ENCODE peak calls at places on chromosomes 13 and 19, in nine cellular contexts. A, N, X, G, K, E, D, Q and B are unnamed samples.

GRCh38 chr13:92224825-92225224 is 826.4 kb downstream of the GPC5 start:
- DNase-seq in A (no peak), N (no peak), X (no peak), G (no peak), K (no peak), E (no peak), D (no peak), Q (no peak), B (no peak)

GRCh38 chr13:27168086-27168485 is 3.5 kb downstream of the USP12 start:
- DNase-seq in A (no peak), N (no peak), X (no peak), G (peak; percentile 40), K (no peak), E (no peak), D (no peak), Q (peak; percentile 54), B (no peak)

GRCh38 chr13:41900918-41901317 is 60.0 kb downstream of the VWA8 start:
- DNase-seq in A (no peak), N (no peak), X (no peak), G (no peak), K (no peak), E (no peak), D (no peak), Q (no peak), B (no peak)

GRCh38 chr13:87356314-87356713 is 314.9 kb upstream of the SLITRK5 start:
- DNase-seq in A (no peak), N (no peak), X (peak; percentile 67), G (no peak), K (no peak), E (no peak), D (no peak), Q (no peak), B (no peak)

GRCh38 chr13:99004931-99005330 is 27.1 kb upstream of the DOCK9 start:
- DNase-seq in A (no peak), N (no peak), X (no peak), G (no peak), K (no peak), E (no peak), D (no peak), Q (no peak), B (no peak)

GRCh38 chr19:19562665-19563347 is 24.7 kb downstream of the CILP2 start:
- DNase-seq in A (no peak), N (no peak), X (no peak), G (no peak), K (peak; percentile 30), E (peak; percentile 22), D (no peak), Q (no peak), B (no peak)

GRCh38 chr19:35236638-35237400 is 8.3 kb upstream of the FAM187B start:
- DNase-seq in A (no peak), N (no peak), X (no peak), G (no peak), K (peak; percentile 67), E (no peak), D (no peak), Q (no peak), B (no peak)

GRCh38 chr19:1112254-1113208 is 8.7 kb downstream of the GPX4 start:
- DNase-seq in A (no peak), N (no peak), X (peak; percentile 85), G (peak; percentile 72), K (peak; percentile 54), E (no peak), D (no peak), Q (peak; percentile 81), B (no peak)

GRCh38 chr19:18220632-18221275 is 5.5 kb downstream of the PDE4C start:
- DNase-seq in A (no peak), N (no peak), X (no peak), G (no peak), K (peak; percentile 81), E (no peak), D (no peak), Q (no peak), B (no peak)

GRCh38 chr19:46060012-46060411 is 19.2 kb upstream of the IGFL4 start:
- DNase-seq in A (no peak), N (no peak), X (no peak), G (no peak), K (no peak), E (no peak), D (no peak), Q (no peak), B (no peak)

GRCh38 chr13:75357576-75358295 is 124.2 kb downstream of the TBC1D4 start:
- DNase-seq in A (no peak), N (peak; percentile 81), X (peak; percentile 58), G (no peak), K (peak; percentile 86), E (peak; percentile 13), D (peak; percentile 66), Q (no peak), B (peak; percentile 10)

GRCh38 chr13:33119886-33120543 is 103.8 kb downstream of the KL start:
- DNase-seq in A (no peak), N (peak; percentile 21), X (no peak), G (no peak), K (no peak), E (no peak), D (peak; percentile 79), Q (no peak), B (no peak)

GRCh38 chr19:5308471-5309437 is 31.9 kb downstream of the PTPRS start:
- DNase-seq in A (peak; percentile 89), N (peak; percentile 43), X (peak; percentile 78), G (peak; percentile 78), K (peak; percentile 51), E (no peak), D (peak; percentile 91), Q (no peak), B (no peak)
- H3K27ac ChIP-seq in A (no peak overlapping the region), N (no peak overlapping the region), X (peak overlapping the region; percentile 83), G (peak overlapping the region; percentile 74), K (no peak overlapping the region), E (no peak overlapping the region), D (peak overlapping the region; percentile 84), Q (no peak overlapping the region), B (no peak overlapping the region)

GRCh38 chr19:10237702-10238101 is 6.6 kb upstream of the S1PR2 start:
- DNase-seq in A (no peak), N (no peak), X (no peak), G (no peak), K (no peak), E (no peak), D (no peak), Q (no peak), B (no peak)
- H3K27ac ChIP-seq in A (peak overlapping the region; percentile 11), N (no peak overlapping the region), X (peak overlapping the region; percentile 83), G (no peak overlapping the region), K (no peak overlapping the region), E (no peak overlapping the region), D (peak overlapping the region; percentile 87), Q (no peak overlapping the region), B (no peak overlapping the region)

GRCh38 chr19:56538254-56538760 is 441 bp upstream of the ZFP28 start:
- DNase-seq in A (peak; percentile 98), N (peak; percentile 77), X (peak; percentile 96), G (peak; percentile 94), K (peak; percentile 94), E (peak; percentile 84), D (peak; percentile 90), Q (peak; percentile 96), B (peak; percentile 78)

GRCh38 chr19:56543776-56544175 is 5.0 kb downstream of the ZFP28 start:
- DNase-seq in A (no peak), N (no peak), X (no peak), G (no peak), K (no peak), E (no peak), D (no peak), Q (no peak), B (no peak)

GRCh38 chr19:56537442-56537841 is 1.3 kb upstream of the ZFP28 start:
- DNase-seq in A (no peak), N (no peak), X (no peak), G (no peak), K (no peak), E (no peak), D (no peak), Q (no peak), B (no peak)

GRCh38 chr19:56538761-56539263 is at the start of gene ZFP28:
- DNase-seq in A (peak; percentile 95), N (peak; percentile 26), X (peak; percentile 90), G (peak; percentile 87), K (peak; percentile 65), E (peak; percentile 60), D (no peak), Q (peak; percentile 90), B (no peak)
- H3K27ac ChIP-seq in A (peak within 1 kb of the TSS; percentile 92), N (peak within 1 kb of the TSS; percentile 55), X (peak within 1 kb of the TSS; percentile 95), G (peak within 1 kb of the TSS; percentile 89), K (peak within 1 kb of the TSS; percentile 84), E (peak within 1 kb of the TSS; percentile 72), D (peak within 1 kb of the TSS; percentile 79), Q (peak within 1 kb of the TSS; percentile 97), B (peak within 1 kb of the TSS; percentile 82)

DNA sequence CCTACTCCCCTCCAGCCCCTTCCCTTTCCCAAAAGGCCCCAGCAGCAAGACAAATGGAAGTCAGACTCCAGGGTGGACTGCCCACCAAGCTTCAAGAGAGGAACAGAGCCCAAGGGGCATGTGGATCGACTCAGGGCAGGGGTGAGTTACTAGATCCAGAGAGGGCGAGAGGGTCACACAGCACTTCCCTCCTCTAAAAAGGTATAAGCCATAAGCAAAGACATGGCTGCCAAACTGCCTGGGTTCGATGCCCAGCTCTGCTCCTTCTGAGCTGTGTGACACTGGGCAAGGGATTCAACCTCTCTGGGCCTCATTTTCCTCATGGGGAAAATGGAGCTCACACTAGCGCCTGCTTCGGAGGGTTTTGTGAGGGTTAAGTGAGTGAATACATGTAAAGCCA is 3.8 kb downstream of the PPP1R14A start:
- DNase-seq in A (no peak), N (no peak), X (no peak), G (no peak), K (no peak), E (no peak), D (no peak), Q (no peak), B (no peak)
- H3K27ac ChIP-seq in A (peak overlapping the region; percentile 83), N (no peak overlapping the region), X (peak overlapping the region; percentile 78), G (no peak overlapping the region), K (no peak overlapping the region), E (no peak overlapping the region), D (peak overlapping the region; percentile 12), Q (peak overlapping the region; percentile 74), B (no peak overlapping the region)

DNA sequence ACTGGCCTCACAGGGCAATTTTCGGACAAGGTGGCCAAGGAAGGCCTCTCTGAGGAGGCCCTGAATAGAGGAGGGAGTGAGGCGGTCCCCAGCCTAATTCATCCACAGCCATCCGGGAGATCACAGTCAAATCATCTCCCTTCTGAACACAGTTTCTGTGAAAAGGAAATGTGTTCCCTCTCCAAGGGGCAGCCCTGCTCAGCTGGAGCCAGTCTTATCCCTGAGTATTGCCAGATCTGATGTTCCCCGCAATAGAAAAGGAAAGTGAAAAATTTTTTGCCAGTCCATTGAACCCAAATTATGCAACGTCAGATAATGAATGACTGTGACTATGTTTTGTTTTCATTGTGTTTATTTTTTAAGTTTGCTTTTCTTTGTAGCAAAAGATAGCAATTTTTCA is 125.9 kb downstream of the SIPA1L3 start:
- DNase-seq in A (peak; percentile 34), N (no peak), X (no peak), G (no peak), K (no peak), E (no peak), D (peak; percentile 52), Q (no peak), B (no peak)
- H3K27ac ChIP-seq in A (no peak overlapping the region), N (no peak overlapping the region), X (peak overlapping the region; percentile 6), G (no peak overlapping the region), K (no peak overlapping the region), E (no peak overlapping the region), D (no peak overlapping the region), Q (no peak overlapping the region), B (no peak overlapping the region)

DNA sequence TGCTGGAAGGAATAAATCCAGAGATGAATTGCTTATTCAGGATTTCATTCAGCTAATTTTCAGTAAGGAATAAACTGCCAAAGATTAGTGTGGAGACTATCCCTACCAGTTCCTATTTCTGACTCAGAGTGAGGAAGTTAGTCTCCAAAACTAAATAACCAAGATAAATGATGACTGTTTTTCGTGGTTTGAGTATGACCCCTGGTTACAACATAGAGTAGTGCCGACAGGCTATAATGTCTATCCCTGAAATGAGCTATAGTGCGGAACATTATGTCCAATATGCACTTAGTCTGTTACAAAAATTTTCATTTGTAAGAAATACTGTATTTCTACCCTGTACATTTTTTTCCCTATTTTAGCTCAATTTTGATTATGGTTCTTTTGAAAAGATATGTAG is 51.4 kb downstream of the NBEA start:
- DNase-seq in A (no peak), N (no peak), X (no peak), G (no peak), K (no peak), E (no peak), D (peak; percentile 49), Q (no peak), B (no peak)
- H3K27ac ChIP-seq in A (no peak overlapping the region), N (no peak overlapping the region), X (no peak overlapping the region), G (no peak overlapping the region), K (no peak overlapping the region), E (no peak overlapping the region), D (no peak overlapping the region), Q (no peak overlapping the region), B (no peak overlapping the region)